ENCODE peak calls at places on chromosomes 3 and 15, in nine cellular contexts. Y is aorta; D is mesenchymal stem cell; Z is uterus; C is esophagus muscularis mucosa; P is CD8-positive, alpha-beta memory T cell; R is ovary; H is tibial nerve; E is adrenal gland. K is an unnamed sample.

GRCh38 chr15:45091161-45091560 is 22.8 kb downstream of the DUOX2 start:
- DNase-seq in C (no peak), D (peak; percentile 63), P (no peak), H (no peak), Y (no peak), R (no peak), Z (no peak), E (no peak), K (no peak)

GRCh38 chr15:49169880-49170597 is at the start of gene GALK2:
- DNase-seq in Y (peak; percentile 90), Z (peak; percentile 86), R (peak; percentile 83), E (peak; percentile 87), D (peak; percentile 90), H (peak; percentile 74), P (peak; percentile 84), C (peak; percentile 94), K (peak; percentile 84)

GRCh38 chr15:48641416-48641815 is 4.1 kb downstream of the FBN1 start:
- DNase-seq in Z (no peak), Y (no peak), C (no peak), P (no peak), E (no peak), D (peak; percentile 51), H (no peak), R (no peak), K (no peak)

GRCh38 chr3:112871735-112872134 is 25.1 kb upstream of the CD200R1L start:
- DNase-seq in C (no peak), H (no peak), E (no peak), Y (no peak), D (no peak), Z (no peak), R (no peak), P (no peak), K (no peak)

GRCh38 chr3:122941233-122942206 is 86.0 kb downstream of the SEMA5B start:
- DNase-seq in D (peak; percentile 13), E (no peak), P (peak; percentile 59), H (no peak), R (no peak), Y (no peak), Z (no peak), C (no peak), K (no peak)

GRCh38 chr3:66465034-66465433 is 35.8 kb downstream of the LRIG1 start:
- DNase-seq in P (no peak), E (no peak), C (no peak), Y (no peak), D (no peak), Z (no peak), H (no peak), R (no peak), K (no peak)

GRCh38 chr3:43960448-43960840 is 269.7 kb downstream of the ABHD5 start:
- DNase-seq in E (no peak), Z (no peak), Y (no peak), P (no peak), H (no peak), R (no peak), C (no peak), D (no peak), K (no peak)

GRCh38 chr15:69380100-69380725 is 33.9 kb upstream of the KIF23 start:
- DNase-seq in D (peak; percentile 29), P (no peak), C (no peak), E (peak; percentile 14), R (no peak), H (no peak), Z (no peak), Y (peak; percentile 25), K (no peak)

GRCh38 chr15:33964665-33965040 is 3.6 kb upstream of the CHRM5 start:
- DNase-seq in Y (no peak), R (no peak), D (no peak), H (no peak), E (no peak), Z (no peak), P (no peak), C (no peak), K (no peak)

GRCh38 chr3:118530350-118530922 is 504.2 kb downstream of the IGSF11 start:
- DNase-seq in R (no peak), Y (no peak), D (no peak), P (no peak), C (no peak), Z (no peak), H (no peak), E (no peak), K (no peak)

GRCh38 chr3:187565701-187566100 is 104.5 kb downstream of the SST start:
- DNase-seq in R (no peak), P (no peak), Z (no peak), E (no peak), D (no peak), H (no peak), Y (no peak), C (no peak), K (no peak)

GRCh38 chr3:187571701-187572100 is 98.5 kb downstream of the SST start:
- DNase-seq in C (no peak), Y (no peak), H (no peak), D (no peak), E (no peak), P (no peak), Z (no peak), R (no peak), K (no peak)

GRCh38 chr3:187568171-187568570 is 102.0 kb downstream of the SST start:
- DNase-seq in R (no peak), E (no peak), H (no peak), P (no peak), C (no peak), Z (no peak), Y (no peak), D (no peak), K (no peak)

GRCh38 chr3:187567026-187567425 is 103.2 kb downstream of the SST start:
- DNase-seq in Z (no peak), D (no peak), R (no peak), C (no peak), Y (no peak), P (no peak), H (no peak), E (no peak), K (no peak)

GRCh38 chr3:187567741-187568140 is 102.5 kb downstream of the SST start:
- DNase-seq in P (no peak), E (no peak), Z (no peak), R (no peak), D (peak; percentile 40), C (no peak), Y (no peak), H (no peak), K (no peak)
- H3K27ac ChIP-seq in P (no peak overlapping the region), E (no peak overlapping the region), Z (no peak overlapping the region), R (no peak overlapping the region), D (peak overlapping the region; percentile 99), C (no peak overlapping the region), Y (no peak overlapping the region), H (no peak overlapping the region), K (no peak overlapping the region)

DNA sequence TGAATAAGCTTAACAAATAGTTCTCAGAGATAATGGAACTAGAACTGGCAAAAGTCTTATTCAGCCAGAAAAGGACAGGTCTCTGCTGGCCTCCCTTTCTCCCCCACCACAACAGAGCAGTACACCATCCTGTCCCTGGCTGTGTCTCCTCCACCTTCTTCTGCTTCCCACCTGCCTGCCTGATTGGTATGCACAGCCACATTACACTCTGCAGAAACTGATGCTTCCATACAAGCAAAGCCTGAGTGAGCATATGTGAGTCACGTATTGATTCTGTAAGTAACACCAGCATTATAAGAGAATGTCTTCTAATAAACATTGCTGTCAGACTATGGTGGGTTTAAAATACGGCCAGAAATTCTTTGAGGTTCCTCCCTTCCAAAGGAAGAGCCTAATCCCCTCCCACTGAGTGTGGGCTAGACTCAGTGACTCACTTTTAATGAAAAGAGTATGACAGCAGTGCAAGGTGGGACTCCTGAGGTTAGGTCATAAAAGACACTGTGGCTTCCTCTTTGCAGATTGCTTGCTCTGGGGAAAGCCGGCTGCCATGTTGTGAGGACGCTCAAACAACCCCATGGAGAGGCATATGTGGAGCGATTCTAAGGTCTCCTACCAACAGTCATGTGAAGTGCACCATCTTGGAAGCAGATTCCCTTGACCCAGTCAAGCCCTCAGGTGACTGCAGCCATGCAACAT is 44.4 kb downstream of the ANXA2 start:
- DNase-seq in D (peak; percentile 38), C (no peak), P (no peak), Z (no peak), E (no peak), H (no peak), R (no peak), Y (no peak), K (no peak)
- H3K36me3 ChIP-seq in D (peaks cover 61% of the 10 kb centered on the region), C (peaks cover 72% of the 10 kb centered on the region), P (peaks cover 55% of the 10 kb centered on the region), Z (no peaks in the 10 kb centered on the region), E (peaks cover 84% of the 10 kb centered on the region), H (peaks cover 94% of the 10 kb centered on the region), R (no peaks in the 10 kb centered on the region), Y (peaks cover 30% of the 10 kb centered on the region), K (peaks cover 13% of the 10 kb centered on the region)

GRCh38 chr3:46112296-46112695 is 85.0 kb upstream of the XCR1 start:
- DNase-seq in P (no peak), D (no peak), E (no peak), C (no peak), H (no peak), R (no peak), Y (no peak), Z (no peak), K (no peak)
- H3K4me1 ChIP-seq in P (peaks cover 32% of the 10 kb centered on the region), D (peaks cover 7% of the 10 kb centered on the region), E (peaks cover 8% of the 10 kb centered on the region), C (peaks cover 7% of the 10 kb centered on the region), H (peaks cover 28% of the 10 kb centered on the region), R (peaks cover 2% of the 10 kb centered on the region), Y (no peaks in the 10 kb centered on the region), Z (no peaks in the 10 kb centered on the region), K (peaks cover 90% of the 10 kb centered on the region)

GRCh38 chr15:42825599-42825998 is 88.7 kb upstream of the CDAN1 start:
- DNase-seq in H (no peak), C (no peak), P (no peak), R (no peak), E (no peak), Z (no peak), Y (no peak), D (no peak), K (no peak)
- H3K27ac ChIP-seq in H (no peak overlapping the region), C (no peak overlapping the region), P (no peak overlapping the region), R (no peak overlapping the region), E (no peak overlapping the region), Z (no peak overlapping the region), Y (no peak overlapping the region), D (no peak overlapping the region), K (no peak overlapping the region)

GRCh38 chr3:102904629-102905028 is 469.8 kb downstream of the ZPLD1 start:
- DNase-seq in P (no peak), E (no peak), C (no peak), D (no peak), Y (no peak), Z (no peak), R (no peak), H (no peak), K (no peak)

GRCh38 chr3:102906837-102907236 is 472.0 kb downstream of the ZPLD1 start:
- DNase-seq in H (no peak), R (no peak), D (no peak), C (no peak), P (no peak), Z (no peak), E (no peak), Y (no peak), K (no peak)

GRCh38 chr3:102909904-102910303 is 475.1 kb downstream of the ZPLD1 start:
- DNase-seq in C (no peak), Y (no peak), Z (no peak), H (no peak), E (no peak), D (no peak), P (no peak), R (no peak), K (no peak)

GRCh38 chr3:102905826-102906225 is 471.0 kb downstream of the ZPLD1 start:
- DNase-seq in H (no peak), E (no peak), D (no peak), Z (no peak), Y (no peak), C (no peak), P (no peak), R (no peak), K (no peak)
- H3K36me3 ChIP-seq in H (no peaks in the 10 kb centered on the region), E (no peaks in the 10 kb centered on the region), D (no peaks in the 10 kb centered on the region), Z (no peaks in the 10 kb centered on the region), Y (no peaks in the 10 kb centered on the region), C (no peaks in the 10 kb centered on the region), P (no peaks in the 10 kb centered on the region), R (no peaks in the 10 kb centered on the region), K (no peaks in the 10 kb centered on the region)

K was measured in PC-9.